ENCODE peak calls at places on chromosomes 13 and 19, in seven cellular contexts. E is KG1; P is cardiac fibroblast; M is stimulated activated naive CD4-positive, alpha-beta T cell; L is activated CD8-positive, alpha-beta memory T cell treated with anti-CD3 and anti-CD28 coated beads for 1 hour; S is D341Med; F is anterior cingulate cortex. B is an unnamed sample.
A peak's percentile ranks its signal among the peaks of the same experiment; 100 is the strongest.

GRCh38 chr13:109867766-109868165 is 81.4 kb upstream of the IRS2 start:
- DNase-seq in F (no peak), P (no peak), S (no peak), M (no peak), E (no peak), L (no peak), B (no peak)

GRCh38 chr13:91347996-91348905 is 764 bp downstream of the MIR17HG start:
- DNase-seq in L (peak; percentile 62), S (no peak), M (peak; percentile 84), F (peak; percentile 83), P (peak; percentile 30), E (peak; percentile 46), B (peak; percentile 63)

GRCh38 chr13:109427148-109427547 is 359.2 kb downstream of the IRS2 start:
- DNase-seq in M (no peak), S (no peak), P (no peak), L (no peak), F (no peak), E (no peak), B (no peak)

GRCh38 chr13:70816853-70817252 is 708.6 kb upstream of the KLHL1 start:
- DNase-seq in F (no peak), P (no peak), S (no peak), E (no peak), L (no peak), M (no peak), B (no peak)

GRCh38 chr19:41997121-41997850 is 3.3 kb upstream of the ATP1A3 start:
- DNase-seq in P (peak; percentile 35), E (no peak), L (peak; percentile 26), M (peak; percentile 29), F (peak; percentile 41), S (no peak), B (no peak)

GRCh38 chr19:36136975-36137686 is 2.7 kb upstream of the CAPNS1 start:
- DNase-seq in L (no peak), P (peak; percentile 73), S (peak; percentile 46), F (no peak), M (no peak), E (no peak), B (no peak)

GRCh38 chr19:48617146-48617937 is 1.6 kb downstream of the RPL18 start:
- DNase-seq in F (peak; percentile 57), P (peak; percentile 68), E (no peak), M (no peak), S (no peak), L (no peak), B (no peak)

GRCh38 chr19:6381030-6381750 is 5.5 kb upstream of the PSPN start:
- DNase-seq in P (no peak), S (no peak), M (no peak), F (no peak), L (no peak), E (no peak), B (no peak)

GRCh38 chr19:35135389-35135909 is 590 bp upstream of the LGI4 start:
- DNase-seq in E (no peak), M (peak; percentile 35), L (peak; percentile 44), F (peak; percentile 84), P (peak; percentile 74), S (peak; percentile 89), B (peak; percentile 44)

GRCh38 chr13:111076156-111077013 is 38.7 kb upstream of the ARHGEF7 start:
- DNase-seq in S (peak; percentile 4), F (no peak), P (no peak), E (no peak), M (no peak), L (no peak), B (no peak)

GRCh38 chr19:29873024-29873800 is 61.4 kb downstream of the CCNE1 start:
- DNase-seq in S (peak; percentile 96), P (peak; percentile 25), F (peak; percentile 27), E (no peak), M (peak; percentile 56), L (peak; percentile 54), B (peak; percentile 34)

GRCh38 chr19:29771708-29772415 is 39.9 kb upstream of the CCNE1 start:
- DNase-seq in L (no peak), P (peak; percentile 61), S (peak; percentile 84), F (no peak), E (no peak), M (peak; percentile 15), B (no peak)

GRCh38 chr19:45499196-45500180 is 1.2 kb downstream of the PPM1N start:
- DNase-seq in F (no peak), E (no peak), S (no peak), P (peak; percentile 53), L (no peak), M (peak; percentile 69), B (no peak)

GRCh38 chr13:45422731-45423130 is 4.6 kb upstream of the SLC25A30 start:
- DNase-seq in F (no peak), E (no peak), M (no peak), P (no peak), L (no peak), S (no peak), B (no peak)

GRCh38 chr13:93476175-93476574 is 249.6 kb downstream of the GPC6 start:
- DNase-seq in S (no peak), P (peak; percentile 70), E (no peak), M (no peak), L (no peak), F (no peak), B (no peak)

GRCh38 chr13:108700421-108701170 is 71.2 kb downstream of the MYO16 start:
- DNase-seq in P (no peak), L (no peak), E (no peak), S (no peak), F (no peak), M (no peak), B (no peak)

GRCh38 chr13:43360911-43361605 is 337.7 kb downstream of the DNAJC15 start:
- DNase-seq in S (no peak), L (no peak), P (peak; percentile 58), F (no peak), M (no peak), E (no peak), B (no peak)